ENCODE peak calls at places on chromosomes 5 and 9, in five cellular contexts. S is sigmoid colon, W is cardiac fibroblast, V is IMR-90, F is transverse colon. N is an unnamed sample.
A peak's percentile ranks its signal among the peaks of the same experiment; 100 is the strongest.

GRCh38 chr9:37031902-37032301 is 2.2 kb downstream of the PAX5 start:
- DNase-seq in S (no peak), W (no peak), V (no peak), F (no peak), N (no peak)

GRCh38 chr5:82639393-82640144 is 361.4 kb upstream of the RPS23 start:
- DNase-seq in S (no peak), W (peak; percentile 32), V (peak; percentile 10), F (no peak), N (no peak)

GRCh38 chr9:134293576-134294227 is 32.6 kb upstream of the RXRA start:
- DNase-seq in S (no peak), W (no peak), V (no peak), F (no peak), N (no peak)

GRCh38 chr9:91116711-91117110 is 245.0 kb downstream of the AUH start:
- DNase-seq in S (no peak), W (no peak), V (no peak), F (no peak), N (no peak)

GRCh38 chr9:115106001-115106400 is 12.0 kb downstream of the TNC start:
- DNase-seq in S (no peak), W (peak; percentile 36), V (peak; percentile 29), F (no peak), N (no peak)

GRCh38 chr5:36300181-36300926 is 1.3 kb downstream of the RANBP3L start:
- DNase-seq in S (no peak), W (no peak), V (peak; percentile 1), F (no peak), N (no peak)

GRCh38 chr5:176994460-176995121 is 12.0 kb downstream of the UIMC1 start:
- DNase-seq in S (no peak), W (peak; percentile 90), V (peak; percentile 60), F (peak; percentile 20), N (no peak)

GRCh38 chr9:104895572-104895971 is 32.4 kb downstream of the ABCA1 start:
- DNase-seq in S (no peak), W (peak; percentile 92), V (peak; percentile 90), F (no peak), N (no peak)

GRCh38 chr9:132798817-132799790 is 79.0 kb downstream of the AK8 start:
- DNase-seq in S (no peak), W (no peak), V (no peak), F (peak; percentile 71), N (no peak)

GRCh38 chr5:160369990-160370712 is at the start of gene C1QTNF2:
- DNase-seq in S (peak; percentile 84), W (peak; percentile 68), V (peak; percentile 72), F (peak; percentile 64), N (no peak)

GRCh38 chr9:126516936-126517750 is 96.6 kb upstream of the LMX1B start:
- DNase-seq in S (no peak), W (peak; percentile 70), V (peak; percentile 84), F (no peak), N (no peak)

GRCh38 chr9:120935383-120935857 is 8.8 kb upstream of the TRAF1 start:
- DNase-seq in S (peak; percentile 98), W (peak; percentile 97), V (peak; percentile 91), F (peak; percentile 96), N (peak; percentile 93)

GRCh38 chr5:179123491-179124328 is 63.5 kb downstream of the ZNF354C start:
- DNase-seq in S (no peak), W (no peak), V (no peak), F (no peak), N (no peak)

GRCh38 chr9:114981095-114981494 is 50.7 kb upstream of the TNFSF8 start:
- DNase-seq in S (no peak), W (peak; percentile 28), V (no peak), F (no peak), N (no peak)

GRCh38 chr9:133759146-133759900 is 21.2 kb upstream of the SARDH start:
- DNase-seq in S (peak; percentile 68), W (peak; percentile 51), V (no peak), F (no peak), N (no peak)

DNA sequence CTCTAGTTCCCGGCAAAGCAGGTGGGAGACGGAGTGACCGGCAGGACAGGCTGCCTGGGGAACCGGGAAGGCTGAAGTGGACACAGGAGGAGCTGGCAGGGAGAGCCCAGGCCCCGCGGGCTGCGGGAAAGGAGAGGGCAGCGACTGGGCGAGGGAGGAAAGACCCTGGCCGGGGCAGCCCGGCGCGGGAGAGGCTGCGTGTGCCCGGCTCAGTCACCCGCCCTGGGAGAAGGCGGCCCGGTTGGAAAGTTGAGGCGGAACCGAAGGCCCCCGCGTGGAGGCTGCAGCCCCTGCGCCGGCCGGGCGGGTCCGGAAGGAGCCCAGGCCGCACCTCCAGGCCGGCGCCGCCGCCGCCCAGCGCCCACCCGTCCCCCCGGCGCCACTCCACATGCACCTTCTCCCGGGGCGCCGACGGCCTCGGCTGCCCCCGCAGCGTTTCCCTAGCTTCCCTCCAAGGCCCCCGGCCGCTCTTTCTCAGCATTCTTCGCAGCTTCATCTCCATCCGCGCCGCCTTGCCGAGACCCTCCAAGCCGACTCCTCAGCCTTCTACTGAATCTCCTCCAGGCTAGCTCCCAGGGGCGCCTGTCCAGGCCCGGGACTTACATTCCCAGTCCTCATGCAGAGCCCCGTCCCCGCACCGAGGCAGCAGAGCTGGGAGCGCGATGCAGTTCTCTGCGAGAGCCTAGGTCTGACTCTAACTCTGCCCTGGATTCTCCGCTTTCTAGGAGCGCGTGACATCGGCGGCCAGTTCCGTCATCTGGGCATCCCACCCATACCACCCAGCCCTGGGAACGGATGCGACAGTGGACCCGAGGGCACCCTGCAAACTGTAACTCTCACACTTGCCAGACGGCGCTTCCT is 152.0 kb downstream of the ERCC6L2 start:
- DNase-seq in S (no peak), W (no peak), V (no peak), F (no peak), N (no peak)
- TF ChIP-seq CTCF in S (no peak), W (no peak), V (no peak), F (no peak), N (no peak)

GRCh38 chr9:81848472-81848871 is 79.8 kb upstream of the SPATA31D4 start:
- DNase-seq in S (no peak), W (peak; percentile 61), V (peak; percentile 66), F (no peak), N (no peak)
- TF ChIP-seq CTCF in S (peak; percentile 32), W (peak; percentile 45), V (peak; percentile 63), F (peak; percentile 42), N (peak; percentile 49)

GRCh38 chr9:117392992-117393391 is 21.9 kb downstream of the ASTN2 start:
- DNase-seq in S (no peak), W (no peak), V (no peak), F (no peak), N (no peak)
- TF ChIP-seq CTCF in S (no peak), W (no peak), V (no peak), F (no peak), N (no peak)

GRCh38 chr9:7481570-7481969 is 318.0 kb downstream of the DMAC1 start:
- DNase-seq in S (no peak), W (no peak), V (no peak), F (no peak), N (no peak)

DNA sequence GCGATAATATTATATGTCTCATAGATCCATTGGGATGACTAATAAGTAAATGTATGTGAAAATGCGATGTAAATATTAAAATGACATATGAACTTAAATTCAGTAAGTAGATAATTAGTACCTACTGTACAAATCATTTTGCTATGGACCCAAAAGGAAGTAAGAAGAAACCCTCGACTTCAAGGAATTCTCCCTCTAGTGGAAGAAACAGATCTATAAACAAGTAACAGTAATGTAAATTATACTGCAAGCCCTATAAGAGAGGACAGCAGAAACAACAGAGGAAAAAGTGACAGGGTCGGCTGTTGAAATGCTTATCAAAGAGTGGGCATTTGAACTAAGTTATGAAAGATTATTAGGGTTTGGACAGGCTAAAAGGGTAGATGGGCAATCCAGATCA is 320.3 kb downstream of the DMAC1 start:
- DNase-seq in S (no peak), W (no peak), V (peak; percentile 13), F (no peak), N (no peak)
- TF ChIP-seq CTCF in S (no peak), W (no peak), V (no peak), F (no peak), N (no peak)

DNA sequence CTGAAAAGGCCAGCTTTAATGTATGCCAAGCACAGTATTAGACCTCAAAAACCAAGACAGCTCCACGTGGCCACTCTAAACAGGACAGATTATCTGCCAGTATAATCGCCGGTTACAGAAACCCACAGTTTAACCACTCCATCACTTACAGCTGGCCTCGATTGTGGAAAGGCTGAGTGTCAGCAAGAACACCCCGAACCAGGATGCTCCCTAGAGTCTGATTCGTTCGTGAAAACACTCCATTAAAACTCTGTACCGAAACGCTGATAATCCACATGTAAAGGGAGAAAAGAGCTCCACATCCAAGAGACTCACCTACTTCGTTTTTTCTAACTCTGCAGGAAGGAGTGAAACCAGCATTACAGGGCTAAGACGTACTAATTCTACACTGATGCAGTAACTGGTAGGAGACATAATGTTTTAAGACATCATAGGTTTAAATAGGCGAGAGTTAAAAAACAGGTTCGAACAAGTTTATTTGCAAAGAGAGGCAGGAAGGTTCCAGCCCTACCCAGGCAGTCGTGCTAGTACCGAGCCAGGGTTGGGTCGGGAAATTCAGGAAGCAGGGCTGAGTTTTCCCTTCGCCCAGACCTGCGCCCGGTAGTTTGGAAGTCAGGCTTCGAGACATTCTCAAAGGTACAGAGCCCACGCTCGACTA is 952 bp downstream of the SERINC5 start:
- DNase-seq in S (no peak), W (peak; percentile 35), V (peak; percentile 28), F (no peak), N (no peak)
- TF ChIP-seq CTCF in S (no peak), W (no peak), V (no peak), F (no peak), N (no peak)